ENCODE peak calls at places on chromosomes 3 and 15, in eight cellular contexts. C is GM12892, X is stomach, F is GM23338, I is transverse colon, S is endothelial cell of umbilical vein, D is spleen, M is K562. L is an unnamed sample.

GRCh38 chr3:15055019-15055557 is 10.0 kb downstream of the MRPS25 start:
- DNase-seq in I (peak; percentile 17), M (peak; percentile 55), S (no peak), X (no peak), F (no peak), C (peak; percentile 30), D (peak; percentile 77), L (no peak)

GRCh38 chr3:41955192-41955591 is 6.7 kb downstream of the ULK4 start:
- DNase-seq in S (no peak), I (no peak), X (no peak), D (no peak), F (no peak), M (no peak), C (no peak), L (no peak)

GRCh38 chr15:33242669-33243191 is 48.2 kb upstream of the FMN1 start:
- DNase-seq in D (no peak), X (no peak), I (no peak), S (peak; percentile 14), M (peak; percentile 15), F (peak; percentile 75), C (no peak), L (no peak)

GRCh38 chr3:123258811-123259420 is 57.2 kb downstream of the SEC22A start:
- DNase-seq in M (no peak), F (peak; percentile 51), S (peak; percentile 75), D (no peak), X (no peak), I (no peak), C (no peak), L (no peak)

GRCh38 chr3:134392336-134392983 is 18.2 kb upstream of the AMOTL2 start:
- DNase-seq in S (peak; percentile 15), D (no peak), C (no peak), X (no peak), F (no peak), I (no peak), M (no peak), L (no peak)

GRCh38 chr3:135229018-135229495 is 434.0 kb downstream of the EPHB1 start:
- DNase-seq in I (no peak), S (no peak), D (no peak), X (peak; percentile 39), F (peak; percentile 57), M (no peak), C (no peak), L (no peak)

GRCh38 chr3:13865581-13866405 is 14.1 kb downstream of the WNT7A start:
- DNase-seq in C (no peak), S (no peak), D (peak; percentile 60), I (no peak), F (no peak), M (no peak), X (no peak), L (no peak)

GRCh38 chr3:16404349-16404895 is 109.1 kb downstream of the RFTN1 start:
- DNase-seq in D (no peak), I (no peak), S (no peak), C (no peak), X (no peak), F (no peak), M (no peak), L (no peak)

GRCh38 chr3:127836004-127836882 is 13.9 kb upstream of the MGLL start:
- DNase-seq in I (no peak), X (peak; percentile 50), S (no peak), M (no peak), D (no peak), C (peak; percentile 67), F (no peak), L (no peak)

GRCh38 chr3:175338775-175339535 is 479.8 kb downstream of the NAALADL2 start:
- DNase-seq in F (peak; percentile 41), S (no peak), I (peak; percentile 11), C (no peak), D (no peak), M (no peak), X (peak; percentile 26), L (no peak)

GRCh38 chr15:95864467-95864886 is 466.0 kb upstream of the NR2F2 start:
- DNase-seq in S (no peak), X (no peak), M (no peak), I (peak; percentile 14), F (no peak), D (no peak), C (no peak), L (no peak)

GRCh38 chr15:90075420-90076289 is 26.6 kb downstream of the IDH2 start:
- DNase-seq in X (peak; percentile 71), S (no peak), F (peak; percentile 66), D (no peak), M (no peak), I (peak; percentile 50), C (no peak), L (peak; percentile 60)

GRCh38 chr15:89489376-89489775 is 7.0 kb downstream of the RHCG start:
- DNase-seq in S (no peak), X (no peak), D (no peak), F (no peak), M (no peak), C (no peak), I (no peak), L (no peak)

GRCh38 chr15:68517285-68517711 is 61.5 kb upstream of the CORO2B start:
- DNase-seq in I (no peak), C (no peak), M (no peak), X (no peak), D (no peak), S (no peak), F (peak; percentile 46), L (no peak)

GRCh38 chr3:27022096-27022761 is 347.0 kb downstream of the NEK10 start:
- DNase-seq in C (no peak), S (no peak), X (no peak), M (no peak), D (no peak), F (peak; percentile 55), I (no peak), L (no peak)

GRCh38 chr15:59371458-59372351 is 966 bp downstream of the MYO1E start:
- DNase-seq in I (peak; percentile 55), C (peak; percentile 44), X (peak; percentile 70), D (peak; percentile 86), M (no peak), S (peak; percentile 27), F (peak; percentile 76), L (peak; percentile 56)

GRCh38 chr15:67241132-67241855 is 13.2 kb downstream of the AAGAB start:
- DNase-seq in M (no peak), D (no peak), C (peak; percentile 41), X (no peak), S (no peak), F (peak; percentile 8), I (no peak), L (no peak)

GRCh38 chr15:94367726-94368535 is 136.6 kb downstream of the MCTP2 start:
- DNase-seq in X (no peak), D (no peak), S (no peak), M (no peak), I (no peak), C (no peak), F (no peak), L (no peak)

GRCh38 chr15:83653639-83654378 is at the start of gene ADAMTSL3:
- DNase-seq in M (no peak), I (peak; percentile 66), C (no peak), X (peak; percentile 81), S (no peak), F (peak; percentile 81), D (no peak), L (peak; percentile 25)

GRCh38 chr15:49154799-49155109 is 645 bp downstream of the COPS2 start:
- DNase-seq in M (no peak), S (no peak), F (no peak), I (no peak), C (no peak), D (no peak), X (no peak), L (no peak)

GRCh38 chr15:38174691-38175090 is 77.9 kb upstream of the SPRED1 start:
- DNase-seq in D (no peak), X (no peak), F (no peak), M (no peak), C (no peak), S (no peak), I (no peak), L (no peak)
- TF ChIP-seq POLR2AphosphoS5 in D (no peak), X (no peak), F (no peak), M (no peak), C (no peak), S (no peak), I (no peak), L (no peak)

GRCh38 chr3:53038679-53039375 is 7.0 kb downstream of the SFMBT1 start:
- DNase-seq in F (no peak), C (no peak), X (no peak), S (no peak), I (no peak), D (no peak), M (no peak), L (no peak)
- TF ChIP-seq POLR2AphosphoS5 in F (no peak), C (no peak), X (no peak), S (no peak), I (no peak), D (no peak), M (no peak), L (no peak)

GRCh38 chr15:31372635-31373091 is 46.0 kb downstream of the KLF13 start:
- DNase-seq in F (peak; percentile 91), S (no peak), C (no peak), X (no peak), D (peak; percentile 73), M (no peak), I (no peak), L (peak; percentile 69)
- TF ChIP-seq POLR2AphosphoS5 in F (no peak), S (no peak), C (no peak), X (peak; percentile 16), D (peak; percentile 75), M (no peak), I (peak; percentile 13), L (no peak)

GRCh38 chr3:193779933-193780332 is 186.9 kb downstream of the OPA1 start:
- DNase-seq in F (no peak), D (no peak), I (no peak), X (no peak), M (no peak), S (no peak), C (no peak), L (no peak)

GRCh38 chr3:193782747-193783146 is 189.7 kb downstream of the OPA1 start:
- DNase-seq in D (no peak), X (no peak), F (no peak), M (no peak), C (no peak), S (no peak), I (no peak), L (no peak)

GRCh38 chr3:193782280-193782654 is 189.3 kb downstream of the OPA1 start:
- DNase-seq in I (peak; percentile 35), F (no peak), X (peak; percentile 77), C (no peak), M (no peak), S (no peak), D (no peak), L (no peak)

GRCh38 chr3:193780371-193780770 is 187.4 kb downstream of the OPA1 start:
- DNase-seq in X (no peak), M (no peak), F (no peak), C (no peak), D (no peak), S (no peak), I (no peak), L (peak; percentile 43)

DNA sequence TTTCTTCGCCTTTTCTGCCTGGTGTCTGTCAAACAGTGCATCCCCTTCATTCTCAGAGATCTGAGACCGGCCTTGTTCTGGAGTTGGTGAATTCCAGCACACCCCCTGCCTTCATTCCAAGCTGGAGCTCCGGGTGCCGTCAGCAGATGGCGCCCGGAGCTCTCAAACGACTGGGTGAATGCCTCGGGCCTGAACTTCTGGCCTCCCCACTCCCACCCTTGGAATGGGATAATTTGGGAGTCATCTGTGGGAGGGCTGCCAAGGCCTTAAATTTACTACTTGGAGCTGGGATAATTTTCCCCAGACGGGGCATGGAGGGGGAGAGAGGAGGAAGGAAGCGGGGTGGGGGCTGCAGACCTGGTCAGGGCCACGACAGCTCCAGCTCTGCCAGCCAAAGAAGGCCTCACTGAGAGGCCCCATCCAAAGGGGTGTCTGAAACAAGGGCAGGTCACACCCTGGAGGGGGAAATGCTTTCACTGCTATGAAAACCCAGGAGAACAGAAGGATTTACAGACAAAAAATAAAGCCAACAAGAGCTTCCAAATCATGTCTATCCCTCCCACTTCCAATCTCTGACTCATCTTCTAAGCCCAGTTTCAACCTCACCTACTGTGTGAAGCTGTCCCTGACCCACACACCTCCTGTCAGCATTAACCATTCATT is 187.9 kb downstream of the OPA1 start:
- DNase-seq in M (peak; percentile 77), F (peak; percentile 91), S (peak; percentile 79), C (peak; percentile 38), I (peak; percentile 74), D (peak; percentile 81), X (peak; percentile 70), L (peak; percentile 71)
- TF ChIP-seq POLR2AphosphoS5 in M (no peak), F (no peak), S (no peak), C (no peak), I (no peak), D (no peak), X (no peak), L (no peak)